ENCODE peak calls at places on chromosomes 16 and 17, in six cellular contexts. E is thoracic aorta; I is CD4-positive, alpha-beta memory T cell; B is cardiac muscle cell; W is A549; O is PC-9. K is an unnamed sample.

GRCh38 chr16:72173997-72174396 is 2.0 kb upstream of the PMFBP1 start:
- DNase-seq in I (no peak), E (no peak), W (no peak), O (no peak), B (no peak), K (no peak)

GRCh38 chr17:82324566-82325285 is 7.3 kb upstream of the CD7 start:
- DNase-seq in O (no peak), W (no peak), E (no peak), B (no peak), I (no peak), K (no peak)

GRCh38 chr17:28327709-28328108 is 7.6 kb downstream of the IFT20 start:
- DNase-seq in I (no peak), E (no peak), W (peak), B (no peak), O (no peak), K (no peak)

GRCh38 chr16:29775742-29776408 is 2.2 kb upstream of the ZG16 start:
- DNase-seq in E (no peak), W (no peak), B (no peak), I (no peak), O (peak), K (no peak)

GRCh38 chr17:44204453-44204882 is 4.8 kb upstream of the ATXN7L3 start:
- DNase-seq in W (no peak), B (no peak), O (no peak), E (no peak), I (no peak), K (no peak)

GRCh38 chr16:12891836-12892235 is 9.6 kb upstream of the SHISA9 start:
- DNase-seq in W (no peak), O (no peak), B (no peak), I (no peak), E (no peak), K (no peak)

GRCh38 chr17:41645371-41646063 is 21.1 kb upstream of the KRT17 start:
- DNase-seq in O (peak), E (no peak), W (peak), I (no peak), B (no peak), K (no peak)

GRCh38 chr17:57440522-57441269 is 184.4 kb downstream of the MSI2 start:
- DNase-seq in I (peak), O (peak), B (peak), W (peak), E (peak), K (peak)

GRCh38 chr16:88468289-88469129 is 15.4 kb downstream of the ZFPM1 start:
- DNase-seq in E (no peak), B (peak), W (peak), I (no peak), O (peak), K (peak)

GRCh38 chr17:57911834-57912673 is 43.2 kb downstream of the CUEDC1 start:
- DNase-seq in E (peak), O (peak), B (no peak), I (no peak), W (peak), K (peak)

DNA sequence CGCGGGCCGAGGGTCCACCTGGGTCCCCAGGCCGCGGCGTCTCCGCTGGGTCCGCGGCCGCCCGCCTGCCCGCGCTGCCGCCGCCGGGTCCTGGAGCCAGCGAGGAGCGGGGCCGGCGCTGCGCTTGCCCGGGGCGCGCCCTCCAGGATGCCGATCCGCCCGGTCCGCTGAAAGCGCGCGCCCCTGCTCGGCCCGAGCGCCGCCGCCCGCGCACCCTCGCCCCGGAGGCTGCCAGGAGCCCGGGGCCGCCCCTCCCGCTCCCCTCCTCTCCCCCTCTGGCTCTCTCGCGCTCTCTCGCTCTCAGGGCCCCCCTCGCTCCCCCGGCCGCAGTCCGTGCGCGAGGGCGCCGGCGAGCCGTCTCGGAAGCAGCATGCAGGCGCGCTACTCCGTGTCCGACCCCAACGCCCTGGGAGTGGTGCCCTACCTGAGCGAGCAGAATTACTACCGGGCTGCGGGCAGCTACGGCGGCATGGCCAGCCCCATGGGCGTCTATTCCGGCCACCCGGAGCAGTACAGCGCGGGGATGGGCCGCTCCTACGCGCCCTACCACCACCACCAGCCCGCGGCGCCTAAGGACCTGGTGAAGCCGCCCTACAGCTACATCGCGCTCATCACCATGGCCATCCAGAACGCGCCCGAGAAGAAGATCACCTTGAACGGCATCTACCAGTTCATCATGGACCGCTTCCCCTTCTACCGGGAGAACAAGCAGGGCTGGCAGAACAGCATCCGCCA is 504 bp downstream of the FOXC2 start:
- DNase-seq in O (no peak), B (peak), E (no peak), I (no peak), W (peak), K (peak)
- H3K27ac ChIP-seq in O (no peak), B (peak), E (peak), I (no peak), W (peak), K (no peak)

GRCh38 chr17:4509402-4509801 is 10.7 kb downstream of the SPNS2 start:
- DNase-seq in E (no peak), I (peak), B (no peak), O (no peak), W (no peak), K (no peak)
- H3K27ac ChIP-seq in E (peak), I (no peak), B (no peak), O (no peak), W (no peak), K (no peak)

DNA sequence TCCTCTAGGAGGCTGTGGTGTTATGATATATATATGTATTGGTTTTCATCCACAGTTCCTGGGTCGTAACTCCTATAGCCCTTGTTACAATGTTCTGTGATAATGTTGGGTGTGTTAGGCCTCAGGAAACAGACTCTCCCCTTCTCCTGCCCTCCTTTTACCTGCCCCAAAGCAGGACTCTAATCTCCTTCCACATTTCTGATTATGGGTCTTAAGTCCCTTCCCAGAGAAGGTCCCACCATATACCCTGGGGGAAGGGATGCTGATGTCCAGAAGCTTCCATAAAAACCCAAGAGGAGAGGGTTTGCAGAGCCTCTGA is 450 bp upstream of the C1QBP start:
- DNase-seq in W (no peak), O (no peak), E (no peak), B (no peak), I (no peak), K (no peak)
- H3K27ac ChIP-seq in W (peak), O (peak), E (peak), B (peak), I (peak), K (peak)

DNA sequence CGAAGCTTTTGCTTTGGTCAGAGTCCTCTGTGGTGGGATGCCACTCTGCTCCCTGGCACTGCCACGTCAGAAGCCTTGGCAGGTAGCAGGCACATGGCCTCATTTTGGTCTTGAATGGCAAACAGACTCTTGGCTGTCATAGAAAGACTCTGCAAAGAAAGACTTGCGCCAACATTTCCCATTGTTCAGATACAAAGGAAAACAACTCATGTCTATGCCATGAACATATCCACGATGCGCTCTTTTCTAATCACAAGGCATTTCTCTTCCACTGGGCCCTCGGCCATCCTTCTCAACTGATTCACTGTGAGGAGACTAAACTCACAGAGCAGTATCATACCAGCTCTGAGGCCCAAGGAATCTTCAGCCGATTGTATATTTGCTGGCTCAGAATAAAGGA is 21.1 kb downstream of the MTHFSD start:
- DNase-seq in O (no peak), W (no peak), I (no peak), B (no peak), E (no peak), K (no peak)
- H3K27ac ChIP-seq in O (no peak), W (no peak), I (no peak), B (no peak), E (no peak), K (no peak)

DNA sequence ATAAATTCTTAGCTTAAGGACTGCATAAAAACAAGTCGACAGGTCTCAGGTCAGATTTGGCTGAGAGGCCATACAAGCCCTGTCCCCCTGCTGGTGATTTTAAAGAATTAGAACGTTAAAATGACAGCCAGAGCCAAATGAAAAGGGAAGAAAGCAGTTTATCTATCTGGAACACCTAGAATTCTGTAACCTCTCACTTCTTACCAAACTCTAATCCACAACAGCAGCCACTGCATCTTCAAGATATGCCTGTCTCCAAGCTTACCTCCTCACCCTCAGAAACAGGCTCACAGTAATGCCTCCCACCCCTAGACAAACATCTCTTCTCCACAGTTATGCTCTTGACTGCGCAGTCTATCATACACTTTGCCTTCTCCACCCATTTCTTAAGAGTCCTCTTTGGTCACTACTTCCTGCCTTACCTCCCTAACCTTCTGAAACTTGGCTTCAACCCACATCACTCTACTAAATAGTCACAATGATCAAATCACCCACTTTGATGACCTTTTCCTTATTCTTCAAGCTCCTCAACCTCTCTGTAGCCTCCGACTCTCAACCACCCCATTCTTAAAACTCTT is 14.2 kb downstream of the ANKFY1 start:
- DNase-seq in I (peak), E (no peak), W (peak), B (peak), O (no peak), K (peak)
- H3K27ac ChIP-seq in I (no peak), E (peak), W (no peak), B (no peak), O (no peak), K (peak)

GRCh38 chr16:89721644-89722391 is 481 bp downstream of the ZNF276 start:
- DNase-seq in B (peak), E (no peak), O (peak), I (peak), W (peak), K (peak)
- H3K27ac ChIP-seq in B (peak), E (peak), O (peak), I (peak), W (peak), K (no peak)

DNA sequence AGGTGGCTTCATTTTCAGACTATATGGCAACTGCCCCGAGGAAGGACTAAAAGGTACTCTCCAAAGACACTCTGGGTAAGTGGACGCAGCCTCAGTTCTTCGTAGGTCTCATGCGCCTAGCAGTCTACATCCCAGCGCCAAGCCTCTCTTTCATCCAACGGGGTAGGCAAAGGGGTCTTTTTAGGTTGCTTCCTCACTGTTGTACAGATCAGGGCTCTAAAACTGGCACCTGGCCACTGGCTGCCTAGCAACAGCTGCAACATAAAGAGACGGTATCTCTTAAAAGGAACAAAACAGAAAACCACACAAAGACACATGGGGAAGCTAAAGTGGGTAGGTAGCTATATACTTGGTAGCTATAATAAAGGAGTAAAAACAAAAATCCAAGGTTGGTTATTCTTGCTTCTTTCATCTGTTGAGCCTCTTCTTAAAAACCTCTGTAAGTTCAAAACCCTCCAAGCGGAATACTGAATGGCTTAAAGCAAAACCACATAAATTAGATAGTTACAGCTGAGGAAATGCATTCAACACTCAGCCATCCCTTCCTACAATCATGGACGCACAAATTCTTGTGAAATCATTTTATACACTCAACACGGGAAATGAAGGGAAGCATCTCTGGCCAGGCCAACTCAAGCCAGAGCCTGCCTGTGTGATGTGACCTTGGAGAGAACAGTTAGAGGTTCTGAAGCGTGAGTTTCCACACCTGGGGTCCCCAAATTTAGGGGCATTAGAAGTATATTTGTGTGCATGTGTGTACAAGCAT is 22.7 kb downstream of the CYTH1 start:
- DNase-seq in I (peak), B (no peak), E (no peak), O (no peak), W (no peak), K (no peak)
- H3K27ac ChIP-seq in I (peak), B (no peak), E (no peak), O (no peak), W (no peak), K (no peak)

DNA sequence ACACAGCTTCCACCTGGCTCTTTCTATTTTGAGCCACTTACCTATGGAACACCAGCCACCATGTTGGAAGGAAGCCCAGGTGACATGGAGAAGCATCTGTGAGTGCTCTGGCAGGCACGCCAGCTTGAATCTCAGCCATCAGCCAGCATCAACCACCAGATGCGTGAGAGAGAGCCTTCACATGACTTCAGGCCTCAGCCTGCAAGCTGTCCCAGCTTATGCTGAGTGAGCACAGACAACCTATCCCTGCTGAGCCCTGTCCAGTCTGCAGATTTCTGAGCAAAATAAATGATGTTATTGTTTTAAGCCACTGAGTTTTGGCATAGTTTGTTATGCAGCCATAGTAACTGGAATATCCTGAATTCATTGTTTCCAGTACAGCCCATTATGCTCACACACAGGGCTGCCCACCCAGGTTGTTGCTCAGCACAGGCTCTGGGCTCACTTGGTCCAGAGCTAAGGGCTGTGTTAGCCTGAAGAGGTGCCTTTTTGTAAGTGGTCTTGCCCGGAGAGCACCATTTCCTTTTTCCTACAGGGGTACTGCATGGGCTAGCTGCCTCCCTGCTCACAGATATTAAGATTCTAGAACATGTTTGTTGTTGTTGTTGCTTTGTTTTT is 35.0 kb downstream of the TMEM238L start:
- DNase-seq in B (no peak), O (no peak), W (no peak), E (no peak), I (no peak), K (no peak)
- H3K27ac ChIP-seq in B (no peak), O (no peak), W (no peak), E (no peak), I (no peak), K (no peak)

GRCh38 chr16:1435921-1436697 is 5.2 kb downstream of the PERCC1 start:
- DNase-seq in E (no peak), I (no peak), W (no peak), O (peak), B (no peak), K (peak)
- H3K27ac ChIP-seq in E (no peak), I (no peak), W (no peak), O (no peak), B (no peak), K (no peak)